ENCODE peak calls at places on chromosome 21, in eight cellular contexts. One of them, this sample, is unnamed.

GRCh38 chr21:39502631-39503030 is 50.9 kb downstream of the SH3BGR start:
- DNase-seq in NB4: no peak
- DNase-seq in brain microvascular endothelial cell: no peak
- DNase-seq in astrocyte of the cerebellum: no peak
- DNase-seq in cardiac fibroblast: no peak
- DNase-seq in HFF-Myc: no peak
- DNase-seq in lung: no peak
- DNase-seq in cardiac muscle cell: no peak
- DNase-seq in this sample: no peak

GRCh38 chr21:42255825-42256224 is 36.9 kb downstream of the ABCG1 start:
- DNase-seq in NB4: no peak
- DNase-seq in brain microvascular endothelial cell: no peak
- DNase-seq in astrocyte of the cerebellum: no peak
- DNase-seq in cardiac fibroblast: no peak
- DNase-seq in HFF-Myc: no peak
- DNase-seq in lung: no peak
- DNase-seq in cardiac muscle cell: no peak
- DNase-seq in this sample: no peak

GRCh38 chr21:38768385-38769071 is 37.2 kb upstream of the ETS2 start:
- DNase-seq in NB4: no peak
- DNase-seq in brain microvascular endothelial cell: peak
- DNase-seq in astrocyte of the cerebellum: peak
- DNase-seq in cardiac fibroblast: peak
- DNase-seq in HFF-Myc: peak
- DNase-seq in lung: no peak
- DNase-seq in cardiac muscle cell: peak
- DNase-seq in this sample: no peak

GRCh38 chr21:43277481-43278351 is 108.9 kb downstream of the CRYAA start:
- DNase-seq in NB4: no peak
- DNase-seq in brain microvascular endothelial cell: no peak
- DNase-seq in astrocyte of the cerebellum: no peak
- DNase-seq in cardiac fibroblast: no peak
- DNase-seq in HFF-Myc: no peak
- DNase-seq in lung: peak
- DNase-seq in cardiac muscle cell: no peak
- DNase-seq in this sample: no peak

GRCh38 chr21:20877976-20878375 is 120.2 kb upstream of the NCAM2 start:
- DNase-seq in NB4: no peak
- DNase-seq in brain microvascular endothelial cell: no peak
- DNase-seq in astrocyte of the cerebellum: no peak
- DNase-seq in cardiac fibroblast: no peak
- DNase-seq in HFF-Myc: no peak
- DNase-seq in lung: no peak
- DNase-seq in cardiac muscle cell: no peak
- DNase-seq in this sample: no peak

GRCh38 chr21:23837564-23837963 is 1769.7 kb downstream of the MRPL39 start:
- DNase-seq in NB4: no peak
- DNase-seq in brain microvascular endothelial cell: no peak
- DNase-seq in astrocyte of the cerebellum: no peak
- DNase-seq in cardiac fibroblast: no peak
- DNase-seq in HFF-Myc: no peak
- DNase-seq in lung: no peak
- DNase-seq in cardiac muscle cell: no peak
- DNase-seq in this sample: no peak

GRCh38 chr21:32764186-32764585 is 7.4 kb downstream of the PAXBP1 start:
- DNase-seq in NB4: no peak
- DNase-seq in brain microvascular endothelial cell: no peak
- DNase-seq in astrocyte of the cerebellum: no peak
- DNase-seq in cardiac fibroblast: no peak
- DNase-seq in HFF-Myc: no peak
- DNase-seq in lung: no peak
- DNase-seq in cardiac muscle cell: no peak
- DNase-seq in this sample: no peak

GRCh38 chr21:43701936-43702784 is 16.8 kb upstream of the PDXK start:
- DNase-seq in NB4: peak
- DNase-seq in brain microvascular endothelial cell: no peak
- DNase-seq in astrocyte of the cerebellum: no peak
- DNase-seq in cardiac fibroblast: no peak
- DNase-seq in HFF-Myc: no peak
- DNase-seq in lung: no peak
- DNase-seq in cardiac muscle cell: no peak
- DNase-seq in this sample: no peak

GRCh38 chr21:37208056-37208705 is 59.0 kb downstream of the VPS26C start:
- DNase-seq in NB4: peak
- DNase-seq in brain microvascular endothelial cell: no peak
- DNase-seq in astrocyte of the cerebellum: no peak
- DNase-seq in cardiac fibroblast: no peak
- DNase-seq in HFF-Myc: no peak
- DNase-seq in lung: peak
- DNase-seq in cardiac muscle cell: no peak
- DNase-seq in this sample: no peak

GRCh38 chr21:25080161-25080560 is 527.1 kb downstream of the MRPL39 start:
- DNase-seq in NB4: no peak
- DNase-seq in brain microvascular endothelial cell: no peak
- DNase-seq in astrocyte of the cerebellum: peak
- DNase-seq in cardiac fibroblast: no peak
- DNase-seq in HFF-Myc: no peak
- DNase-seq in lung: no peak
- DNase-seq in cardiac muscle cell: no peak
- DNase-seq in this sample: no peak

GRCh38 chr21:20802631-20803260 is 195.5 kb upstream of the NCAM2 start:
- DNase-seq in NB4: no peak
- DNase-seq in brain microvascular endothelial cell: no peak
- DNase-seq in astrocyte of the cerebellum: no peak
- DNase-seq in cardiac fibroblast: no peak
- DNase-seq in HFF-Myc: no peak
- DNase-seq in lung: no peak
- DNase-seq in cardiac muscle cell: no peak
- DNase-seq in this sample: no peak

GRCh38 chr21:23541571-23541970 is 2065.7 kb downstream of the MRPL39 start:
- DNase-seq in NB4: no peak
- DNase-seq in brain microvascular endothelial cell: no peak
- DNase-seq in astrocyte of the cerebellum: no peak
- DNase-seq in cardiac fibroblast: no peak
- DNase-seq in HFF-Myc: no peak
- DNase-seq in lung: no peak
- DNase-seq in cardiac muscle cell: no peak
- DNase-seq in this sample: no peak

GRCh38 chr21:22535630-22536029 is 1537.4 kb downstream of the NCAM2 start:
- DNase-seq in NB4: no peak
- DNase-seq in brain microvascular endothelial cell: no peak
- DNase-seq in astrocyte of the cerebellum: no peak
- DNase-seq in cardiac fibroblast: no peak
- DNase-seq in HFF-Myc: no peak
- DNase-seq in lung: no peak
- DNase-seq in cardiac muscle cell: no peak
- DNase-seq in this sample: no peak

DNA sequence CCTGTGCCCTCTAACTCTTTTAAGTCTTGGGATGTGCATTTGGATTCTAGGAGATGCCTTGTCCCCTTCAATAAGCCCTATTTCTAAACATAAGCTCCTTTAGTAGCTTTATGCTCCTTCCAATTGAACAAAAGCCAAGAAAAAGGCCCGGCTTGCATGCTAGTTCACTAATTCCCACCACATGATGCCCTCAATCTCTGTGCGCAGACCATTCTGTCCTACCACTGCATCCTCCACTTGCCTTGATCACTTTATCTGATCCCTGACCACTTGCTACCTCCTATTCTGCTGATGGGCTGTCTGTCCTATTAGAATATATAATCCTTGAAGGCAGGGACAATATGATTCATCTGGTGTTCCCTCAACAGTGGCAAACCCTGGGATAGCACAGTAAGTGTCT is 73.6 kb downstream of the APP start:
- DNase-seq in NB4: no peak
- DNase-seq in brain microvascular endothelial cell: no peak
- DNase-seq in astrocyte of the cerebellum: no peak
- DNase-seq in cardiac fibroblast: no peak
- DNase-seq in HFF-Myc: no peak
- DNase-seq in lung: no peak
- DNase-seq in cardiac muscle cell: no peak
- DNase-seq in this sample: no peak
- TF ChIP-seq CTCF in NB4: no peak
- TF ChIP-seq CTCF in brain microvascular endothelial cell: no peak
- TF ChIP-seq CTCF in astrocyte of the cerebellum: no peak
- TF ChIP-seq CTCF in cardiac fibroblast: no peak
- TF ChIP-seq CTCF in HFF-Myc: no peak
- TF ChIP-seq CTCF in lung: no peak
- TF ChIP-seq CTCF in cardiac muscle cell: no peak
- TF ChIP-seq CTCF in this sample: no peak

GRCh38 chr21:26888256-26888655 is 43.0 kb upstream of the ADAMTS1 start:
- DNase-seq in NB4: no peak
- DNase-seq in brain microvascular endothelial cell: no peak
- DNase-seq in astrocyte of the cerebellum: peak
- DNase-seq in cardiac fibroblast: no peak
- DNase-seq in HFF-Myc: no peak
- DNase-seq in lung: no peak
- DNase-seq in cardiac muscle cell: no peak
- DNase-seq in this sample: no peak

GRCh38 chr21:26883768-26884167 is 38.6 kb upstream of the ADAMTS1 start:
- DNase-seq in NB4: no peak
- DNase-seq in brain microvascular endothelial cell: no peak
- DNase-seq in astrocyte of the cerebellum: no peak
- DNase-seq in cardiac fibroblast: peak
- DNase-seq in HFF-Myc: no peak
- DNase-seq in lung: no peak
- DNase-seq in cardiac muscle cell: peak
- DNase-seq in this sample: no peak

GRCh38 chr21:26887241-26887640 is 42.0 kb upstream of the ADAMTS1 start:
- DNase-seq in NB4: no peak
- DNase-seq in brain microvascular endothelial cell: peak
- DNase-seq in astrocyte of the cerebellum: no peak
- DNase-seq in cardiac fibroblast: peak
- DNase-seq in HFF-Myc: no peak
- DNase-seq in lung: no peak
- DNase-seq in cardiac muscle cell: peak
- DNase-seq in this sample: no peak

GRCh38 chr21:26881504-26882228 is 36.5 kb upstream of the ADAMTS1 start:
- DNase-seq in NB4: peak
- DNase-seq in brain microvascular endothelial cell: no peak
- DNase-seq in astrocyte of the cerebellum: peak
- DNase-seq in cardiac fibroblast: peak
- DNase-seq in HFF-Myc: peak
- DNase-seq in lung: no peak
- DNase-seq in cardiac muscle cell: peak
- DNase-seq in this sample: no peak

DNA sequence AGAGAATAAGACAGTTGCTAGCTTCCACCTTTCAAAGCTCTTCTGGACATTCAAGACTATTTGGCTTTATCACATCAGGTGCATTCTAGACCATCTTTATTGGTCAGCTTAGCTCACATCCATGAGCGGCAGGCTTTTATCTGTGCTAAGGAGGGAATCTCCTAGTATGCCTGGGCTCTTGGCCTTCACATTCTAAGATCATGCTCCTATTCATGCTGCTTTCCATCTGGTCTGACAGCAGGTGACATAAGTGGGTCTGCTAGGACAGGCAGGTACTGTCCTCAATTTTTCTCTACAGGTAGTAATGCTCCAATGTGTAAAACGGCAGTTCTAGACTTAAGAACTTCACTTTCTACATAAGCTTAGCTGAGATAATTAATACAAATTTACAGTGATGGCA is 39.2 kb upstream of the ADAMTS1 start:
- DNase-seq in NB4: no peak
- DNase-seq in brain microvascular endothelial cell: no peak
- DNase-seq in astrocyte of the cerebellum: no peak
- DNase-seq in cardiac fibroblast: no peak
- DNase-seq in HFF-Myc: no peak
- DNase-seq in lung: no peak
- DNase-seq in cardiac muscle cell: no peak
- DNase-seq in this sample: no peak
- H3K4me3 ChIP-seq in NB4: no peak
- H3K4me3 ChIP-seq in brain microvascular endothelial cell: no peak
- H3K4me3 ChIP-seq in astrocyte of the cerebellum: no peak
- H3K4me3 ChIP-seq in cardiac fibroblast: no peak
- H3K4me3 ChIP-seq in HFF-Myc: no peak
- H3K4me3 ChIP-seq in lung: no peak
- H3K4me3 ChIP-seq in cardiac muscle cell: no peak
- H3K4me3 ChIP-seq in this sample: no peak

DNA sequence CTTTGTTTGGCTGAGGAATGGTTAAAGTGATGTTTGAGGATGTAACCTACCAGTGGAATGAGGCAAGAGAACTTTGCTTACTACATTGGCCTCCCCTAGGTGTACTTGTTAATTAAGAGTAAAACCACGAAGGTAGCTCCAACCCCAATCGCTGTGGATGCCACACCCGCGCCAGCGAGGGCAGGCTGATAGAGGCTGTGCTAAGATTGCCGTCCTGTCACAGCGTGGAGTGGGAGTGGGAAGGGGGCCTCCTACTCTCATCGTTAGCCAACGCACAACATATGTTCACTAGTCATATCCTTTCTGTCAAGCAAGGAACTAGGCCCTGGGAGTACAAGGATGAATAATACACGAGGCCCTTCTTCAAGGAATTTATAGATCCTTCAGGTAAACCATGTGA is 99.6 kb downstream of the RUNX1 start:
- DNase-seq in NB4: no peak
- DNase-seq in brain microvascular endothelial cell: no peak
- DNase-seq in astrocyte of the cerebellum: no peak
- DNase-seq in cardiac fibroblast: no peak
- DNase-seq in HFF-Myc: no peak
- DNase-seq in lung: no peak
- DNase-seq in cardiac muscle cell: no peak
- DNase-seq in this sample: no peak
- TF ChIP-seq CTCF in NB4: no peak
- TF ChIP-seq CTCF in brain microvascular endothelial cell: no peak
- TF ChIP-seq CTCF in astrocyte of the cerebellum: no peak
- TF ChIP-seq CTCF in cardiac fibroblast: no peak
- TF ChIP-seq CTCF in HFF-Myc: no peak
- TF ChIP-seq CTCF in lung: no peak
- TF ChIP-seq CTCF in cardiac muscle cell: no peak
- TF ChIP-seq CTCF in this sample: no peak

GRCh38 chr21:45408271-45408791 is 3.4 kb downstream of the COL18A1 start:
- DNase-seq in NB4: no peak
- DNase-seq in brain microvascular endothelial cell: no peak
- DNase-seq in astrocyte of the cerebellum: no peak
- DNase-seq in cardiac fibroblast: no peak
- DNase-seq in HFF-Myc: no peak
- DNase-seq in lung: no peak
- DNase-seq in cardiac muscle cell: no peak
- DNase-seq in this sample: no peak

GRCh38 chr21:45405271-45405818 is 380 bp downstream of the COL18A1 start:
- DNase-seq in NB4: no peak
- DNase-seq in brain microvascular endothelial cell: no peak
- DNase-seq in astrocyte of the cerebellum: no peak
- DNase-seq in cardiac fibroblast: peak
- DNase-seq in HFF-Myc: no peak
- DNase-seq in lung: no peak
- DNase-seq in cardiac muscle cell: peak
- DNase-seq in this sample: no peak

GRCh38 chr21:45407629-45408247 is 2.8 kb downstream of the COL18A1 start:
- DNase-seq in NB4: no peak
- DNase-seq in brain microvascular endothelial cell: no peak
- DNase-seq in astrocyte of the cerebellum: no peak
- DNase-seq in cardiac fibroblast: no peak
- DNase-seq in HFF-Myc: no peak
- DNase-seq in lung: no peak
- DNase-seq in cardiac muscle cell: no peak
- DNase-seq in this sample: no peak

GRCh38 chr21:45405819-45406762 is 1.1 kb downstream of the COL18A1 start:
- DNase-seq in NB4: no peak
- DNase-seq in brain microvascular endothelial cell: no peak
- DNase-seq in astrocyte of the cerebellum: no peak
- DNase-seq in cardiac fibroblast: peak
- DNase-seq in HFF-Myc: no peak
- DNase-seq in lung: no peak
- DNase-seq in cardiac muscle cell: no peak
- DNase-seq in this sample: no peak

GRCh38 chr21:45406801-45407628 is 2.0 kb downstream of the COL18A1 start:
- DNase-seq in NB4: no peak
- DNase-seq in brain microvascular endothelial cell: no peak
- DNase-seq in astrocyte of the cerebellum: no peak
- DNase-seq in cardiac fibroblast: peak
- DNase-seq in HFF-Myc: no peak
- DNase-seq in lung: no peak
- DNase-seq in cardiac muscle cell: no peak
- DNase-seq in this sample: no peak
- H3K4me3 ChIP-seq in NB4: no peak
- H3K4me3 ChIP-seq in brain microvascular endothelial cell: peak
- H3K4me3 ChIP-seq in astrocyte of the cerebellum: peak
- H3K4me3 ChIP-seq in cardiac fibroblast: peak
- H3K4me3 ChIP-seq in HFF-Myc: peak
- H3K4me3 ChIP-seq in lung: no peak
- H3K4me3 ChIP-seq in cardiac muscle cell: peak
- H3K4me3 ChIP-seq in this sample: no peak

This sample was measured in AG09309.